ENCODE peak calls at places on chromosomes 7 and 10, in eight cellular contexts. G is ovary, D is colonic mucosa, B is PC-9, Y is psoas muscle, C is hepatocyte, F is K562, K is testis. E is an unnamed sample.

GRCh38 chr7:84701524-84702306 is 485.1 kb downstream of the SEMA3D start:
- DNase-seq in G (no peak), K (no peak), B (peak), F (peak), C (peak), Y (no peak), D (peak), E (no peak)

GRCh38 chr10:86553639-86554038 is 32.0 kb upstream of the WAPL start:
- DNase-seq in C (no peak), K (no peak), G (no peak), B (no peak), F (no peak), Y (no peak), D (no peak), E (no peak)

GRCh38 chr7:42456756-42457276 is 219.8 kb upstream of the GLI3 start:
- DNase-seq in F (no peak), C (no peak), B (no peak), D (no peak), Y (no peak), K (no peak), G (no peak), E (no peak)

GRCh38 chr7:19530852-19531251 is 178.0 kb downstream of the POLR1F start:
- DNase-seq in C (no peak), D (no peak), Y (no peak), B (no peak), F (no peak), K (no peak), G (no peak), E (no peak)

GRCh38 chr7:91348686-91349085 is 84.5 kb downstream of the FZD1 start:
- DNase-seq in C (no peak), Y (no peak), K (no peak), D (no peak), B (no peak), F (no peak), G (no peak), E (no peak)

GRCh38 chr10:16116404-16117304 is 256.3 kb upstream of the MINDY3 start:
- DNase-seq in C (peak), F (peak), D (no peak), Y (no peak), B (peak), G (no peak), K (peak), E (no peak)

GRCh38 chr10:10818082-10818481 is 199.6 kb upstream of the CELF2 start:
- DNase-seq in F (no peak), B (no peak), K (no peak), Y (peak), G (no peak), D (no peak), C (no peak), E (no peak)

GRCh38 chr7:18177815-18178660 is 150.4 kb upstream of the PRPS1L1 start:
- DNase-seq in B (peak), G (no peak), F (peak), C (peak), K (no peak), D (no peak), Y (no peak), E (peak)

GRCh38 chr7:16755397-16755796 is 1.8 kb downstream of the TSPAN13 start:
- DNase-seq in K (no peak), D (no peak), F (no peak), Y (no peak), G (no peak), B (no peak), C (no peak), E (no peak)

GRCh38 chr10:64760371-64760770 is 1239.2 kb downstream of the REEP3 start:
- DNase-seq in Y (no peak), G (no peak), C (peak), K (no peak), F (no peak), B (no peak), D (no peak), E (peak)

GRCh38 chr7:73606801-73607691 is 17.3 kb downstream of the MLXIPL start:
- DNase-seq in C (peak), B (peak), D (peak), Y (peak), K (peak), F (peak), G (peak), E (peak)

GRCh38 chr7:1697499-1698125 is 27.5 kb downstream of the ELFN1 start:
- DNase-seq in K (no peak), Y (peak), F (no peak), D (no peak), G (no peak), C (no peak), B (no peak), E (no peak)

GRCh38 chr10:78405231-78405630 is 371.6 kb downstream of the RPS24 start:
- DNase-seq in F (no peak), Y (no peak), B (no peak), G (no peak), D (no peak), K (no peak), C (no peak), E (no peak)

GRCh38 chr10:44193567-44194220 is 191.2 kb downstream of the CXCL12 start:
- DNase-seq in C (no peak), D (no peak), Y (no peak), F (no peak), K (no peak), B (no peak), G (no peak), E (no peak)

GRCh38 chr7:27575647-27576046 is 87.0 kb downstream of the HIBADH start:
- DNase-seq in C (peak), G (no peak), Y (no peak), D (no peak), F (no peak), K (no peak), B (no peak), E (no peak)

GRCh38 chr7:34138483-34138882 is 233.1 kb downstream of the BMPER start:
- DNase-seq in G (no peak), D (no peak), F (no peak), K (no peak), Y (no peak), B (no peak), C (no peak), E (no peak)

GRCh38 chr10:13928362-13928921 is 341.7 kb downstream of the PRPF18 start:
- DNase-seq in K (no peak), B (no peak), F (no peak), D (no peak), C (no peak), Y (no peak), G (no peak), E (no peak)

GRCh38 chr7:41711283-41712064 is 8.6 kb upstream of the INHBA start:
- DNase-seq in K (peak), B (peak), G (no peak), D (peak), C (peak), Y (no peak), F (peak), E (no peak)

GRCh38 chr10:48941427-48942075 is 1.9 kb upstream of the LRRC18 start:
- DNase-seq in F (no peak), Y (no peak), G (no peak), K (no peak), C (no peak), B (no peak), D (no peak), E (no peak)

GRCh38 chr10:125091891-125092290 is 68.5 kb downstream of the CTBP2 start:
- DNase-seq in Y (no peak), G (no peak), C (no peak), K (no peak), B (no peak), D (no peak), F (no peak), E (no peak)

GRCh38 chr10:62690703-62691102 is 113.8 kb upstream of the ADO start:
- DNase-seq in C (no peak), K (no peak), D (no peak), G (no peak), F (no peak), Y (no peak), B (no peak), E (no peak)
- TF ChIP-seq CTCF in C (no peak), K (no peak), D (no peak), G (no peak), F (peak), Y (no peak), B (no peak), E (no peak)

GRCh38 chr10:112141297-112141696 is 42.3 kb downstream of the GPAM start:
- DNase-seq in F (no peak), Y (no peak), G (no peak), B (no peak), D (no peak), C (no peak), K (no peak), E (no peak)

GRCh38 chr10:112137381-112137987 is 46.1 kb downstream of the GPAM start:
- DNase-seq in G (peak), Y (peak), K (peak), C (peak), D (peak), B (peak), F (peak), E (peak)

GRCh38 chr10:112143420-112143819 is 40.1 kb downstream of the GPAM start:
- DNase-seq in G (no peak), Y (no peak), K (no peak), B (no peak), D (no peak), F (no peak), C (no peak), E (no peak)

GRCh38 chr10:112139176-112139575 is 44.4 kb downstream of the GPAM start:
- DNase-seq in B (no peak), Y (no peak), K (no peak), F (no peak), D (no peak), G (no peak), C (no peak), E (no peak)

DNA sequence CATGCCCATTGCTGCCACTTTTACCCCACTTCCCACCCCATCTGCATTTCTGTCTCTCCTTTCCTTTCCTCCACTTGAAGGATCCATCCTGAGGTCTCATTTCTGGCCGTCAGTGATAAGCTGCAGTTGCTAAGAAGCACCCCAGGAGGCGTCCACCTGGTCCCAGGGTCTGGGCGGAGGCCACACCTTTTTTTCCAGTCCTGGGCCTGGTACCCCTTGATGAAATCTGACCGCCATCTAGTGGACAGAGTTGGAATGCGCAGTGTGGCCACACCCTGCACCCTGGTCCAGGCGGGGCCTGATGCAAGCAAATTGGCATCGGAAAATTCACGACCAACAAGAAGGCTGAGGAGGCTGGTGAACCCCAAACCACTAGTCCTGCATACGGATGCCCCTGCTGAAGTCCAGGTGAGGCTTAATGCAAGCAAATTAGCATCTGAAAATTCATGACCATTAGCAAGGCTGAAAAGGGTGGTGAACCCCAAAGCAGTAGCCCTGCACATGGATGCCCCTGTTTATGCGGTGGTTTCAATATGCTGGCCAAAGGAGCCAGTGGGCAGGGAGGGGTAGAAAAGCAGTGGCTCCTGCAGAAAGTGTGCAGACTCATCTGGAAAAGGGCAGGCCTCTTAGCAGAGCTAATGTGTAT is 43.3 kb downstream of the GPAM start:
- DNase-seq in C (peak), Y (peak), K (peak), F (peak), D (peak), G (peak), B (peak), E (peak)
- H3K27ac ChIP-seq in C (no peak), Y (no peak), K (no peak), F (no peak), D (no peak), G (no peak), B (no peak), E (no peak)

GRCh38 chr10:95305606-95306385 is 15.0 kb upstream of the PDLIM1 start:
- DNase-seq in K (no peak), F (peak), C (no peak), B (no peak), G (no peak), Y (no peak), D (no peak), E (no peak)

GRCh38 chr10:95303535-95303934 is 12.7 kb upstream of the PDLIM1 start:
- DNase-seq in G (no peak), Y (no peak), C (no peak), D (no peak), B (no peak), K (no peak), F (peak), E (no peak)

GRCh38 chr10:95304463-95304862 is 13.7 kb upstream of the PDLIM1 start:
- DNase-seq in D (no peak), Y (no peak), B (no peak), C (no peak), G (no peak), F (no peak), K (no peak), E (no peak)

GRCh38 chr10:95304976-95305375 is 14.2 kb upstream of the PDLIM1 start:
- DNase-seq in B (no peak), G (no peak), K (no peak), D (no peak), Y (no peak), C (no peak), F (no peak), E (no peak)

GRCh38 chr10:95303950-95304349 is 13.1 kb upstream of the PDLIM1 start:
- DNase-seq in K (no peak), G (no peak), F (no peak), D (peak), B (no peak), Y (no peak), C (no peak), E (no peak)
- TF ChIP-seq CTCF in K (no peak), G (no peak), F (no peak), D (no peak), B (no peak), Y (no peak), C (no peak), E (no peak)

GRCh38 chr10:80465839-80466590 is 11.9 kb downstream of the TSPAN14 start:
- DNase-seq in F (no peak), Y (no peak), C (no peak), B (no peak), D (no peak), K (no peak), G (no peak), E (no peak)
- H3K27ac ChIP-seq in F (peak), Y (no peak), C (no peak), B (peak), D (peak), K (peak), G (peak), E (no peak)

DNA sequence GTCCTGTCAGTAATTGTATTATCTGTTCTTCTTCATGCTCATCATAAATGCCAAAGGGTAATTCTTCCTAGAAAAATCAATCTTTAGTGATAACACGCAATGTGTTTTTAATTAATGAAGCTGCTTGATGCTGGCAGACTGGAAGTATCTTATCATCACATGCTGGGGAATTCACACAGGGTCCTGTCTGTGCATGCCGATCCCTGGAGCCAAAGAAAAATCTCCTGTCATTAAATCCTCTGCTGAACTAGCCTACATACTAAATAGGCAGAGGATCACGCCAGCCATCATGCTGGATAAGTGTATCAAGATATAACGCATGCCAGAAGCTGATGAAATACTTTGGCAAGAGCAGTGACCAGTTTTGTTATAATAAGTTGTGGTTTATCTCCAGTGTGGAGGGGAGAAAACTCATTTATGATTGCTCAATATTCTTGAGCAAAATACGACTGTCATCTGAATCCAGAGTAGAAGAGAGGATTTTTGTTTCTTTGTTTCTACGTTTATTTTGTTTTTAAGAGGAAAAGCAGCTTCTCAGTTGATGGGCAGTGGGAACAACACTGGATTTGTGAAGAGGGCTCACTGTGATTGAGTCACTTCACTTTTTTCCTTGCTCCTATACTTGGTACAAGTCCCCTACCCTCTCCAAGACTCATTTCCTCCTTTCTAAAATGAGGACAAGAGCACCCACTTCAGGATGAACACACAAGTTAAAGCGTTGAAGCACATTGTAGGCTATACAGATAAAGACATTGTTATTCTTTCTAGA is 649.1 kb downstream of the TNS3 start:
- DNase-seq in G (peak), K (peak), Y (no peak), F (no peak), D (peak), C (peak), B (peak), E (peak)
- TF ChIP-seq CTCF in G (no peak), K (no peak), Y (no peak), F (no peak), D (no peak), C (peak), B (no peak), E (no peak)

GRCh38 chr7:143884978-143885559 is 16.9 kb downstream of the TCAF1 start:
- DNase-seq in Y (peak), F (peak), D (peak), K (peak), G (peak), B (no peak), C (peak), E (peak)
- H3K27ac ChIP-seq in Y (no peak), F (peak), D (no peak), K (peak), G (peak), B (no peak), C (peak), E (peak)

E was measured in RWPE1.